ENCODE peak calls at places on chromosomes 4 and X, in eight cellular contexts. B is activated CD4-positive, alpha-beta T cell treated with anti-CD3 and anti-CD28 coated beads, Interleukin-2, amount 10 ng/mL, durations not matched to agents 7 days and 5 days; N is NCI-H1417; G is AG08396; M is activated T-cell treated with anti-CD3 and anti-CD28 coated beads for 4 hours; O is brain microvascular endothelial cell; Z is Right ventricle myocardium inferior; P is GM03348. F is an unnamed sample.

GRCh38 chr4:22170353-22170752 is 221.8 kb upstream of the KCNIP4 start:
- DNase-seq in Z (no peak), N (no peak), O (peak; percentile 63), M (no peak), G (peak; percentile 30), B (no peak), P (peak; percentile 48), F (no peak)

GRCh38 chr4:1208970-1209704 is 36.8 kb upstream of the SPON2 start:
- DNase-seq in B (no peak), O (no peak), M (no peak), P (no peak), N (no peak), G (no peak), Z (peak; percentile 66), F (no peak)

GRCh38 chr4:17094209-17094608 is 195.8 kb upstream of the LDB2 start:
- DNase-seq in B (no peak), M (no peak), Z (no peak), G (no peak), P (no peak), N (no peak), O (peak; percentile 1), F (no peak)

GRCh38 chrX:18129694-18130093 is 91.0 kb downstream of the BEND2 start:
- DNase-seq in Z (no peak), N (no peak), B (no peak), P (no peak), G (no peak), M (no peak), O (no peak), F (no peak)

GRCh38 chr4:183200453-183200852 is 101.4 kb downstream of the WWC2 start:
- DNase-seq in M (no peak), P (peak; percentile 64), B (no peak), Z (peak; percentile 70), O (peak; percentile 93), G (peak; percentile 65), N (no peak), F (no peak)

GRCh38 chr4:30875659-30876269 is 155.6 kb downstream of the PCDH7 start:
- DNase-seq in O (no peak), B (no peak), N (no peak), P (peak; percentile 5), G (no peak), M (no peak), Z (no peak), F (no peak)

GRCh38 chrX:53251307-53251706 is 26.3 kb upstream of the KDM5C start:
- DNase-seq in B (no peak), G (no peak), Z (no peak), N (no peak), P (peak; percentile 38), M (no peak), O (no peak), F (no peak)

GRCh38 chr4:174192943-174193342 is 90.5 kb downstream of the FBXO8 start:
- DNase-seq in M (no peak), O (no peak), Z (no peak), N (no peak), B (no peak), P (no peak), G (no peak), F (no peak)

GRCh38 chrX:48974574-48974973 is 2.9 kb upstream of the KCND1 start:
- DNase-seq in O (no peak), G (no peak), M (no peak), Z (no peak), B (no peak), N (no peak), P (no peak), F (no peak)